ENCODE peak calls at places on chromosomes 7 and 10, in five cellular contexts. O is tibial artery, X is K562, M is psoas muscle, C is OCI-LY7. H is an unnamed sample.

GRCh38 chr10:60958892-60959601 is 15.1 kb upstream of the RHOBTB1 start:
- DNase-seq in O (no peak), X (no peak), M (no peak), C (no peak), H (no peak)

GRCh38 chr7:2231992-2232765 is 566 bp downstream of the MAD1L1 start:
- DNase-seq in X (peak), O (no peak), C (peak), M (no peak), H (no peak)

GRCh38 chr7:116327135-116327534 is 116.8 kb downstream of the TES start:
- DNase-seq in O (no peak), M (no peak), C (no peak), X (no peak), H (no peak)

GRCh38 chr7:128774921-128775320 is 673 bp downstream of the OPN1SW start:
- DNase-seq in C (no peak), O (no peak), M (no peak), X (no peak), H (no peak)

GRCh38 chr7:41879113-41879385 is 176.2 kb upstream of the INHBA start:
- DNase-seq in C (no peak), X (no peak), O (no peak), M (no peak), H (no peak)

GRCh38 chr7:9488555-9488954 is 1055.1 kb downstream of the NXPH1 start:
- DNase-seq in O (no peak), C (no peak), X (no peak), M (no peak), H (no peak)

GRCh38 chr10:35451103-35452016 is 115.1 kb downstream of the CCNY start:
- DNase-seq in O (no peak), C (peak), M (no peak), X (peak), H (no peak)

GRCh38 chr7:20798081-20798693 is 11.5 kb upstream of the SP8 start:
- DNase-seq in X (peak), O (no peak), C (no peak), M (peak), H (no peak)

GRCh38 chr7:35647171-35647574 is 47.8 kb downstream of the HERPUD2 start:
- DNase-seq in C (no peak), X (peak), M (no peak), O (no peak), H (no peak)

GRCh38 chr7:27107901-27108381 is 5.5 kb upstream of the HOXA2 start:
- DNase-seq in O (no peak), M (no peak), X (no peak), C (no peak), H (no peak)

GRCh38 chr10:124864421-124865193 is 63.0 kb downstream of the ABRAXAS2 start:
- DNase-seq in C (no peak), M (peak), X (peak), O (no peak), H (no peak)

GRCh38 chr10:103353281-103353680 is 2.3 kb upstream of the PCGF6 start:
- DNase-seq in X (peak), C (peak), M (no peak), O (no peak), H (no peak)

GRCh38 chr10:17651891-17652290 is 7.9 kb downstream of the STAM start:
- DNase-seq in M (no peak), O (no peak), C (no peak), X (no peak), H (no peak)

GRCh38 chr10:78852856-78853255 is 215.9 kb upstream of the ZMIZ1 start:
- DNase-seq in O (no peak), C (peak), X (peak), M (no peak), H (no peak)

GRCh38 chr10:1454964-1455363 is 282.4 kb downstream of the ADARB2 start:
- DNase-seq in O (no peak), X (no peak), C (peak), M (no peak), H (no peak)

GRCh38 chr10:89954787-89955566 is 253.6 kb downstream of the KIF20B start:
- DNase-seq in C (peak), O (no peak), M (no peak), X (no peak), H (no peak)

GRCh38 chr10:123000155-123000554 is 8.4 kb downstream of the IKZF5 start:
- DNase-seq in M (no peak), X (no peak), O (no peak), C (no peak), H (no peak)

GRCh38 chr10:90958781-90959180 is 37.9 kb upstream of the ANKRD1 start:
- DNase-seq in O (no peak), C (no peak), X (no peak), M (no peak), H (no peak)

GRCh38 chr10:88108115-88108610 is 244.7 kb downstream of the PTEN start:
- DNase-seq in O (no peak), X (no peak), C (peak), M (no peak), H (no peak)

GRCh38 chr10:52668024-52668423 is 104.6 kb downstream of the MBL2 start:
- DNase-seq in C (no peak), O (no peak), M (no peak), X (no peak), H (no peak)

DNA sequence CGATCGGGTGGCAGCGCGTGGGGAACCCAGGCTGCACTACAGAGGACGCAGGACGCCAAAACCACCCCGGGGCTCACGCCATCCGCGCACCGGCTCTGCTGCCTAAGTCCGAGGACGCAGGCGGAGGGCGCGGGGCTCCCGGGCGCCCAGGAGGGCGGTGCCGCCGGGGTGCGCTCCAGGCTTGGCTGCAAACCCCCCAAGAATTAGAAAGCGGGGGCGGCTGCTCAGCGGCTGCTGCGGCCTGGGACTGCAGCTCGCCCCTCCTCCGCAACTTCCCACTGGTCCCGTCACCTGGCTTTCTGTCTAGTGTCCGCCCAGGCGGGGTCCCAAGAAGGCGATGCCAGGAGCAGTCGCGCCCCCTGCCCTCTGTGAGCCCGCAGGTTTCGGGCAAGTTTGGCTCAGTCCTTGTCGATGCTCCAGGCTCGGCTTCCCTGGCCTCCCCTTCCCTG is 1.7 kb upstream of the POU6F2 start:
- DNase-seq in X (no peak), C (no peak), M (no peak), O (peak), H (peak)
- TF ChIP-seq CTCF in X (no peak), C (no peak), M (no peak), O (no peak), H (no peak)

DNA sequence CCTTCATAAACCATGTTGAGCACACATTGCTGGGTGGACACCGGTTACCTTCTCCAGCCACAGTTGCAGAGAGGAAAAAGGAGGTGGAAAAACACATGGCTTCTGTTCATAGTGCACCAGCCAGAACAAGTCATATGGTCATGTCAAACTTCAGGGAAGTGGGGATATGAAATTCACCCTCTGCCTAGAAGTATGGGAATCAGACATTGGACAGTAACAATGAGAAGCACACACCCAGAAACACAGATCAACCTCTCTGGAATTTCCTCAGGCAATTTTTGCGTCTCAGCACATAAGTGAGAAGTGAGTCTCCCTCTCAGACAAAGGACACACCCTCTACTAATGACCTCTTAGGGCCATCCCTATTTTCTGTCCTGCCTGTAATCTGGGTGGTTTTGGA is 172.6 kb upstream of the SVIL start:
- DNase-seq in M (no peak), O (no peak), C (no peak), X (no peak), H (no peak)
- H3K27ac ChIP-seq in M (peak), O (peak), C (no peak), X (no peak), H (no peak)

GRCh38 chr10:50572017-50572491 is 51.7 kb downstream of the SGMS1 start:
- DNase-seq in X (no peak), C (no peak), O (no peak), M (no peak), H (no peak)

GRCh38 chr10:50576245-50576815 is 47.4 kb downstream of the SGMS1 start:
- DNase-seq in C (no peak), O (no peak), X (peak), M (no peak), H (no peak)

GRCh38 chr10:50574932-50575331 is 48.8 kb downstream of the SGMS1 start:
- DNase-seq in C (no peak), M (no peak), X (no peak), O (no peak), H (no peak)

GRCh38 chr10:50575477-50576244 is 48.1 kb downstream of the SGMS1 start:
- DNase-seq in M (no peak), X (no peak), O (no peak), C (no peak), H (no peak)

DNA sequence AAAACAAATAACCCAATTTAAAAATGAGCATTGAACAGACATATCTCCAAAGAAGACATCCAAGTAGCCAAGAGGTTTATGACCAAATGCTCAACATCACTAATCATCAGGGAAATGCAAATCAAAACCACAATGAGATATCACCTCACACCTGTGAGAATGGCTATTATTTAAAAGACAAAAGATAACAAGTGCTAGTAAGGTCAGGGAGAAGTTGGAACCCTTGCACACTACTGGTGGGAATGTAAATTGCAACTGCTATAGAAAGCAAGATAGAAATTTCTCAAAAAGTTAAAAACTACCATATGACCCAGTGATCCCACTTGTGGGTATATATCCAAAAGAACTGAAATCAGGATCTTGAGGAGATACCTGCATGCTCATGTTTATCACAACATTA is 49.5 kb downstream of the SGMS1 start:
- DNase-seq in M (no peak), X (peak), C (no peak), O (no peak), H (no peak)
- TF ChIP-seq CTCF in M (no peak), X (peak), C (peak), O (no peak), H (no peak)

GRCh38 chr10:62395892-62396291 is 21.7 kb downstream of the ZNF365 start:
- DNase-seq in X (no peak), O (no peak), M (no peak), C (no peak), H (no peak)
- H3K27ac ChIP-seq in X (no peak), O (no peak), M (no peak), C (no peak), H (no peak)

GRCh38 chr7:153407291-153408046 is 644.7 kb upstream of the DPP6 start:
- DNase-seq in X (peak), O (no peak), M (no peak), C (no peak), H (no peak)
- TF ChIP-seq CTCF in X (no peak), O (no peak), M (no peak), C (no peak), H (no peak)

GRCh38 chr7:16753102-16753931 is at the start of gene TSPAN13:
- DNase-seq in C (peak), O (peak), M (peak), X (peak), H (peak)
- H3K27ac ChIP-seq in C (peak), O (no peak), M (no peak), X (peak), H (no peak)

H was measured in ovary.